ENCODE peak calls at places on chromosomes 12 and 14, in eight cellular contexts. Z, P, O, B, K, R, G and J are unnamed samples.

GRCh38 chr12:20280515-20280914 is 87.8 kb upstream of the PDE3A start:
- DNase-seq in Z (no peak), P (no peak), O (no peak), B (no peak), K (no peak), R (peak), G (no peak), J (no peak)

GRCh38 chr12:122399592-122400373 is 22.7 kb downstream of the CLIP1 start:
- DNase-seq in Z (peak), P (peak), O (peak), B (peak), K (peak), R (peak), G (peak), J (peak)

GRCh38 chr12:107448198-107448597 is 237.4 kb upstream of the PWP1 start:
- DNase-seq in Z (no peak), P (peak), O (no peak), B (peak), K (no peak), R (peak), G (no peak), J (peak)

GRCh38 chr12:111748867-111749266 is 17.9 kb upstream of the ALDH2 start:
- DNase-seq in Z (no peak), P (no peak), O (no peak), B (no peak), K (no peak), R (no peak), G (no peak), J (no peak)

GRCh38 chr12:5276327-5276880 is 155.5 kb upstream of the NTF3 start:
- DNase-seq in Z (no peak), P (no peak), O (no peak), B (no peak), K (peak), R (no peak), G (no peak), J (no peak)

GRCh38 chr12:112852127-112852526 is 54.6 kb upstream of the OAS1 start:
- DNase-seq in Z (no peak), P (no peak), O (peak), B (no peak), K (no peak), R (no peak), G (no peak), J (no peak)

GRCh38 chr12:130831246-130831645 is 7.8 kb downstream of the STX2 start:
- DNase-seq in Z (no peak), P (no peak), O (no peak), B (no peak), K (no peak), R (no peak), G (no peak), J (no peak)

GRCh38 chr12:44582521-44582920 is 293.6 kb downstream of the NELL2 start:
- DNase-seq in Z (no peak), P (no peak), O (no peak), B (no peak), K (no peak), R (no peak), G (no peak), J (no peak)

GRCh38 chr12:6161124-6161882 is 36.8 kb upstream of the VWF start:
- DNase-seq in Z (no peak), P (no peak), O (peak), B (no peak), K (no peak), R (peak), G (no peak), J (no peak)

GRCh38 chr14:79378020-79378419 is 833.3 kb downstream of the DIO2 start:
- DNase-seq in Z (no peak), P (no peak), O (no peak), B (no peak), K (no peak), R (no peak), G (no peak), J (no peak)

GRCh38 chr12:10069099-10069498 is 29.7 kb downstream of the CLEC1A start:
- DNase-seq in Z (no peak), P (no peak), O (no peak), B (no peak), K (no peak), R (no peak), G (no peak), J (no peak)

DNA sequence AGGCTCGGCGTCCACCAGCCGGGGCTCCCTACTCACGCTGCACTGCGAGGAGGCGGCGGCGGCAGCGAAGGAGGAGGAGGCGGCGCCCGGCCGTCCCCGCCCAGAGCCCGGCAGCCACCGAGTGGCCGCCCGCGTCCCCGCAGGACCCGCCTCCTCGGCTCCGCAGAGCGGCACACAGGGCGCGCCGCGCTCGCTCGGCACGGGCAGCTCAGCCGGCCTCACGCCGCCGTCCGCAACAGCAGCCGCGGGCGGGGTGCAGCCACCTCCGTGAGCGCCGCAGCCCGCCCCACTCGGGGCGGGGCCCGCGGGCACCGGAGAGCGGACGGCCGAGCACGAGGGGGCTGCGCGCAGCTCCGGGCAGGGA is at the start of gene ATP2B1:
- DNase-seq in Z (peak), P (peak), O (peak), B (peak), K (peak), R (peak), G (peak), J (peak)
- TF ChIP-seq CTCF in Z (no peak), P (no peak), O (no peak), B (no peak), K (peak), R (no peak), G (no peak), J (no peak)

DNA sequence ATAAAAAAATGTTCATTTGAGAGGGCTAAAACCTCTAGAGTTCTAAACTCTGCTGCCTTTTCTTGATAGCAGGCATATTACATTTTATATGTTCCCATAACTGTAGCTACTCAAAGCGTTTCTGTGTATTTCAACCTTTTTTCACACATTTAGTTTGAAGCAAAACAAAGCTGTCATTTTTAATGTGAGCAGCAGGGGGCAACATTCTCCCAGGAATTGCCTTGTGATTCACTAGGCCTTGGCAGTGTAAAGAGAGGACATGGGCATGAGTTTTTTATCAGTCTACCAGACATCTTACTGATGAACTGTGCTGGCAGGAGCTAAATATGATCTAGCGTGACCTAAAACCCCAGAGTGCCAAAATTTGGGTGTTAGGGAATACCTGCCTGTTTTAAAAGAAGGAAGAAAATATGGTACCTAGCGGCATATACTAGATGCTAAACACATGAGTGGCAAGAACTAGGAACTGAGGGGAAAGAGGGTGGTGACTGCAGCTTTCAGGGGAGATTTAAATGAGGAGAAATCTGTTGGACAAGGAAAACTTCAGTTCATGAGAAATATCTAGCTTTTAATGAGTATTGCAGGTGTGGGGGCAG is 65.3 kb downstream of the IFT43 start:
- DNase-seq in Z (peak), P (peak), O (peak), B (peak), K (peak), R (peak), G (peak), J (peak)
- TF ChIP-seq CTCF in Z (peak), P (peak), O (peak), B (peak), K (peak), R (peak), G (peak), J (peak)

GRCh38 chr14:77025744-77026165 is 2.8 kb downstream of the IRF2BPL start:
- DNase-seq in Z (no peak), P (no peak), O (no peak), B (no peak), K (no peak), R (no peak), G (no peak), J (no peak)

GRCh38 chr14:77026166-77026929 is 2.2 kb downstream of the IRF2BPL start:
- DNase-seq in Z (no peak), P (no peak), O (no peak), B (no peak), K (no peak), R (peak), G (no peak), J (no peak)

GRCh38 chr14:77026930-77027537 is 1.5 kb downstream of the IRF2BPL start:
- DNase-seq in Z (peak), P (no peak), O (no peak), B (peak), K (no peak), R (peak), G (no peak), J (peak)

GRCh38 chr14:77028384-77029246 is at the start of gene IRF2BPL:
- DNase-seq in Z (peak), P (peak), O (peak), B (peak), K (peak), R (peak), G (peak), J (peak)

DNA sequence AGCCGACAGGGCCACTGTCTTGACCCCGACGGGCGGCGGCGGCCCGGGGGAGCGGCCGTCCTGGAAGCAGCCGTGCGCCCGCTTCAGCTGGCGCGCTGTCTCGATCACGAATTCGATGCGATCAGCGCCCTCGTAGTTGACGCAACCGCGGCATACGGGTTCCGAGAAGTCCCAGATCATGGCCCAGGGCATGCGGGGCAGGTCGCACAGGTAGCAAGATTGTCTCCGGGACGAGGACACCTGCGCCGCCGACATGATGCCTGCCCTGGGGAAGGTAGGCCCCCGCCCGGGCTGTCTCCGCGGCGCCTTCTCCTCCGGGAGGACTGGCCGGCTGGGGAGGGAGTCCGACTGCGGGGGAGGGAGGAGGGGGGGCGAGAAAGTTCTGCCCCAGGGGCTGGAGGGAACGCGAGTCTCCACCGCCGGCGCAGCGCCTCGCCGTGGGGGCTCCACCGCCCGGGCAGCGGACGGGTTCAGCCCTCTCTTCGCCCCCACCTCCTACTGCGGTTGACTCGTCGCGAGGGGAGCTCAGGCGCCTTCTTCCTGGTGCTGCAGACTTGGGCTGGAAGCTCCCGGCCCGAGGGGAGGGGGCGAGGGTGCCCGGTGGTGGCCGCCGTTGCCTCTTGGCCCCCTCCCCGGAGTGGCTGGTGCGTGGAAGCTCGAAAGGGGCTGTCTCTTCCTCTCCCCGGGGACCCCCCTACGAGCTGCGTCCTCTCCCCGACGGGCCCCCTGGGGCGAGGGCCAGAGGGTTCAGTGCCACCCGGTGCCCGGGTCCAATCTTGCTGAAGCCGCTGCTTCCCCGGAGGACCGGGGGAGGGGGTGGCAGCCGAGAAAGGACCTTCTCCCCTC is 747 bp downstream of the IRF2BPL start:
- DNase-seq in Z (peak), P (peak), O (no peak), B (peak), K (no peak), R (peak), G (no peak), J (peak)
- TF ChIP-seq CTCF in Z (peak), P (no peak), O (peak), B (no peak), K (peak), R (no peak), G (peak), J (peak)

GRCh38 chr14:102517412-102518062 is 8.0 kb upstream of the ANKRD9 start:
- DNase-seq in Z (no peak), P (peak), O (no peak), B (no peak), K (no peak), R (no peak), G (no peak), J (peak)
- TF ChIP-seq CTCF in Z (no peak), P (no peak), O (no peak), B (no peak), K (peak), R (peak), G (no peak), J (no peak)

GRCh38 chr14:54724123-54724522 is 157.2 kb downstream of the SAMD4A start:
- DNase-seq in Z (no peak), P (no peak), O (no peak), B (no peak), K (no peak), R (no peak), G (no peak), J (no peak)

GRCh38 chr14:54725998-54726397 is 159.1 kb downstream of the SAMD4A start:
- DNase-seq in Z (no peak), P (no peak), O (no peak), B (no peak), K (no peak), R (no peak), G (no peak), J (no peak)

GRCh38 chr14:54724772-54725325 is 157.9 kb downstream of the SAMD4A start:
- DNase-seq in Z (no peak), P (no peak), O (no peak), B (no peak), K (no peak), R (no peak), G (no peak), J (no peak)

GRCh38 chr14:54719406-54719805 is 152.5 kb downstream of the SAMD4A start:
- DNase-seq in Z (no peak), P (no peak), O (no peak), B (no peak), K (no peak), R (no peak), G (no peak), J (no peak)

DNA sequence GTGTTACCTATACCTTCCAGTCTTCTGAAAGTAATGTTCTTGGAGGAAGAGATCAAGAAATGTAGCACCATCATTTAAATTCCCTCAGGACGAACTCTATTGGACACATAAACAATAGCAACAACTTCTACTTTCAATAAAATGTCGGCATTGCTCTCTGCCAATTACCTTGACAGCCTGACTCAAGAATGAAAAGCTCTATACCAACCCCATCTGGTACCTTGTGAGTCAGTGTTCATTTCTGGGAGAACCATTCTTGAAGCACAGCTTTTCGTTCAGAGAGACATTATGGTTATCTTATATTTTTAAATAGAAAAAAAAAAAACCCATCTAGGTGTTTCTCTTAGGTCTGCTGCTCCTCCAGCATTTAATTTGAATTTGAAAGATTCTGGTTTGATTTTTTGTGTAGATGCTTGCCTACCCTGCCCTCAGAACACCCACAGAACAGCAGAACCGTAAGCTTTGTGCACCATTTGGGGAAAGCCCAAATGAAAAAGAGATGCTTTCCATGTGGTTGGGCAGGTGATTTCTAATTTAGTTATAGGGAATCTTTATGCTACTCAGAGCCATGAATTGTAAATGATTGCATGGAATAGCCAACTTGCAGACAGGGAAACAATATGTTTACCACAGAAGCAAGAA is 156.0 kb downstream of the SAMD4A start:
- DNase-seq in Z (peak), P (peak), O (no peak), B (peak), K (peak), R (peak), G (no peak), J (no peak)
- TF ChIP-seq CTCF in Z (peak), P (no peak), O (peak), B (peak), K (peak), R (peak), G (peak), J (peak)